ENCODE peak calls at places on chromosomes 5 and 9, in eight cellular contexts. A is T-helper 22 cell; V is naive thymus-derived CD8-positive, alpha-beta T cell; U is progenitor cell of endocrine pancreas; D is activated T-cell treated with anti-CD3 and anti-CD28 coated beads, Interleukin-2, amount 50 U/mL, for 1 hour; B is lung microvascular endothelial cell; Q is WERI-Rb-1; M is head of caudate nucleus. O is an unnamed sample.

GRCh38 chr5:145797336-145797735 is 37.8 kb downstream of the PRELID2 start:
- DNase-seq in A (no peak), V (no peak), U (no peak), D (no peak), B (peak), Q (no peak), M (no peak), O (no peak)

GRCh38 chr5:1324301-1324700 is 20.6 kb downstream of the CLPTM1L start:
- DNase-seq in A (no peak), V (no peak), U (no peak), D (peak), B (no peak), Q (no peak), M (no peak), O (no peak)

GRCh38 chr5:116524966-116525365 is 49.7 kb downstream of the SEMA6A start:
- DNase-seq in A (no peak), V (no peak), U (no peak), D (no peak), B (no peak), Q (no peak), M (no peak), O (peak)

GRCh38 chr5:115489725-115490124 is 54.9 kb downstream of the FEM1C start:
- DNase-seq in A (no peak), V (no peak), U (no peak), D (no peak), B (no peak), Q (no peak), M (no peak), O (no peak)

GRCh38 chr5:37792976-37793328 is 46.9 kb downstream of the GDNF start:
- DNase-seq in A (no peak), V (no peak), U (no peak), D (no peak), B (no peak), Q (no peak), M (no peak), O (no peak)

GRCh38 chr5:167895899-167896659 is 395.4 kb upstream of the WWC1 start:
- DNase-seq in A (no peak), V (no peak), U (no peak), D (no peak), B (no peak), Q (no peak), M (no peak), O (peak)

GRCh38 chr5:150562832-150563231 is 54.9 kb downstream of the NDST1 start:
- DNase-seq in A (no peak), V (no peak), U (no peak), D (no peak), B (peak), Q (peak), M (peak), O (peak)

GRCh38 chr9:35073276-35073607 is 817 bp upstream of the VCP start:
- DNase-seq in A (no peak), V (no peak), U (no peak), D (no peak), B (no peak), Q (no peak), M (no peak), O (no peak)

GRCh38 chr5:75435101-75435500 is 76.3 kb downstream of the CERT1 start:
- DNase-seq in A (no peak), V (no peak), U (no peak), D (no peak), B (no peak), Q (no peak), M (no peak), O (no peak)

GRCh38 chr5:93658044-93658443 is 75.0 kb downstream of the NR2F1 start:
- DNase-seq in A (no peak), V (no peak), U (no peak), D (no peak), B (no peak), Q (no peak), M (no peak), O (no peak)

GRCh38 chr9:111804636-111805035 is 9.9 kb upstream of the SHOC1 start:
- DNase-seq in A (no peak), V (no peak), U (no peak), D (no peak), B (no peak), Q (no peak), M (no peak), O (no peak)

GRCh38 chr5:66958984-66959641 is 237.5 kb downstream of the CD180 start:
- DNase-seq in A (no peak), V (no peak), U (no peak), D (no peak), B (peak), Q (no peak), M (no peak), O (no peak)

GRCh38 chr9:38437193-38437823 is 13.1 kb upstream of the IGFBPL1 start:
- DNase-seq in A (no peak), V (no peak), U (no peak), D (no peak), B (no peak), Q (no peak), M (no peak), O (no peak)

GRCh38 chr5:59838067-59838466 is 55.5 kb downstream of the PDE4D start:
- DNase-seq in A (no peak), V (no peak), U (no peak), D (no peak), B (no peak), Q (no peak), M (no peak), O (no peak)

GRCh38 chr9:101601904-101602765 is 7.4 kb upstream of the PPP3R2 start:
- DNase-seq in A (no peak), V (no peak), U (no peak), D (no peak), B (peak), Q (peak), M (peak), O (peak)

GRCh38 chr5:65803699-65804426 is 81.9 kb downstream of the NLN start:
- DNase-seq in A (no peak), V (no peak), U (no peak), D (no peak), B (no peak), Q (no peak), M (no peak), O (no peak)

O was measured in NCI-H82.